ENCODE peak calls at places on chromosomes 11 and 22, in nine cellular contexts. Y is IMR-90; Q is transverse colon; R is AG04450; I is colonic mucosa; O is GM23248; D is CD4-positive, alpha-beta T cell; B is A549; A is kidney. T is an unnamed sample.

GRCh38 chr11:96875772-96876171 is 486.0 kb downstream of the JRKL start:
- DNase-seq in B (no peak), I (no peak), D (no peak), R (no peak), O (peak; percentile 20), A (no peak), Q (no peak), Y (no peak), T (no peak)

GRCh38 chr11:113274708-113275582 is 39.4 kb upstream of the TTC12 start:
- DNase-seq in Y (no peak), A (no peak), I (no peak), D (no peak), B (peak; percentile 3), R (no peak), O (peak; percentile 33), Q (no peak), T (no peak)

GRCh38 chr11:134474070-134474860 is 62.2 kb upstream of the B3GAT1 start:
- DNase-seq in R (no peak), Q (no peak), I (no peak), Y (no peak), B (no peak), O (no peak), A (no peak), D (no peak), T (no peak)

GRCh38 chr11:1148752-1149180 is 9.0 kb upstream of the MUC5AC start:
- DNase-seq in I (peak; percentile 42), Q (peak; percentile 19), R (no peak), D (no peak), A (no peak), Y (no peak), O (no peak), B (no peak), T (no peak)

GRCh38 chr22:45400046-45400445 is 13.4 kb downstream of the SMC1B start:
- DNase-seq in I (no peak), O (no peak), A (no peak), B (no peak), R (no peak), Q (no peak), Y (no peak), D (no peak), T (no peak)

GRCh38 chr11:69296890-69297224 is 2.9 kb downstream of the MYEOV start:
- DNase-seq in D (no peak), Y (no peak), B (no peak), I (no peak), O (no peak), Q (peak; percentile 59), R (no peak), A (no peak), T (no peak)

GRCh38 chr11:44036811-44037657 is 10.7 kb upstream of the ACCSL start:
- DNase-seq in R (peak; percentile 60), I (peak; percentile 59), A (peak; percentile 95), Q (peak; percentile 62), O (peak; percentile 94), Y (peak; percentile 82), D (no peak), B (peak; percentile 54), T (peak; percentile 73)

GRCh38 chr11:132248585-132248984 is 878.2 kb downstream of the NTM start:
- DNase-seq in I (no peak), B (no peak), D (no peak), A (no peak), O (no peak), R (no peak), Q (no peak), Y (no peak), T (no peak)

GRCh38 chr22:43434601-43435311 is 22.9 kb downstream of the MPPED1 start:
- DNase-seq in I (no peak), O (no peak), A (peak; percentile 64), Y (no peak), Q (no peak), R (no peak), B (no peak), D (no peak), T (no peak)

GRCh38 chr22:43431821-43432554 is 20.2 kb downstream of the MPPED1 start:
- DNase-seq in B (no peak), O (no peak), Y (no peak), D (no peak), R (no peak), A (no peak), Q (no peak), I (no peak), T (no peak)

GRCh38 chr22:43433451-43433850 is 21.6 kb downstream of the MPPED1 start:
- DNase-seq in O (no peak), R (no peak), A (no peak), I (no peak), Y (no peak), Q (no peak), B (no peak), D (no peak), T (no peak)

GRCh38 chr22:43433904-43434600 is 22.2 kb downstream of the MPPED1 start:
- DNase-seq in B (no peak), Q (no peak), D (no peak), I (no peak), O (no peak), Y (no peak), A (peak; percentile 35), R (no peak), T (no peak)

GRCh38 chr22:43432883-43433415 is 21.1 kb downstream of the MPPED1 start:
- DNase-seq in I (no peak), Y (no peak), O (no peak), B (no peak), D (no peak), Q (no peak), A (peak; percentile 37), R (no peak), T (no peak)
- H3K27ac ChIP-seq in I (no peak overlapping the region), Y (no peak overlapping the region), O (no peak overlapping the region), B (no peak overlapping the region), D (no peak overlapping the region), Q (no peak overlapping the region), A (no peak overlapping the region), R (no peak overlapping the region), T (no peak overlapping the region)

GRCh38 chr11:12106101-12106500 is 4.3 kb upstream of the MICAL2 start:
- DNase-seq in O (no peak), B (no peak), D (no peak), Q (no peak), I (no peak), Y (no peak), R (no peak), A (no peak), T (no peak)

GRCh38 chr11:12101318-12101717 is 9.1 kb upstream of the MICAL2 start:
- DNase-seq in I (no peak), Q (no peak), A (no peak), O (no peak), B (no peak), Y (no peak), R (no peak), D (no peak), T (no peak)

GRCh38 chr11:12105471-12105870 is 4.9 kb upstream of the MICAL2 start:
- DNase-seq in Q (no peak), I (no peak), Y (no peak), B (no peak), A (no peak), R (no peak), D (no peak), O (no peak), T (no peak)

GRCh38 chr11:12102588-12103410 is 7.6 kb upstream of the MICAL2 start:
- DNase-seq in Q (no peak), I (no peak), D (no peak), B (no peak), A (no peak), O (no peak), Y (no peak), R (no peak), T (no peak)

DNA sequence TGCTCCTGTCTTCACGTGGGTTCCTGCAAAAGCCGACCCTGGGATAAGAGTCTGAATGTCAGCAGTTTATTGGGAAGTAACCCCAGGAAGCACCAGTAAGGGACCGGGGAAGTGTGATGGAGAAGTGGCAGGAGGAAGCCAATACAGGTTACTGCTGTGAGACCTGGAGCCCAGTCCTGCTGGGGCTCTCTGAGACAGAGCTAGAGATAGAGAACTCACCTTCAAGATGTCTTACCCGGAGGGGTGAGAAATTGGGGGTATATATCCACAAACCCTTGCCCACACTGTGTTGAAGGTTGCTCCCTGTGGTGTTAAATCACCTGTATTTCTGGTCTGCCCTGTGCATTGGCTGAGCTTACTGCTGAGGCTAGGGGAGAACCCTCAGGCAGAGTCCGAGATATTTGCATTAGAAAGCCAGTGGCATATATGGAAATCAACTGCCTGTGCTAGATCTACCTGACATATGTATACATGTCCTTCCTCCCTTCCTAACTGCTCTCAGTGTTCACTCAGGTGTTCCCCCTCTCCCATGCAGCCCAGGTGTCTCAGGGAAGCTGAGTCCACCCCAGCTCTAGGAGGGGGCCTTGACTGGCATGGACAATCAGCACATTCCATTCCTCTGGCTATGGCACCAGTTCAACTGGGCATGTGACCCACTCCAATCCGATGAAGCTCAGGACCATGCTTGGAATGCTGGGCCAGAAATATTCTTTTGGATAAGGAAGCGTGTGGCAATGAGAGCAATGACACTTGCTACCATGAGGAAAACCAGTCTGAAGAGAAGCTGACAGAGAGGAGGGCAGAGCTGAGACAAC is 6.8 kb upstream of the MICAL2 start:
- DNase-seq in O (no peak), Y (no peak), A (no peak), Q (no peak), D (no peak), B (no peak), R (no peak), I (no peak), T (no peak)
- H3K27ac ChIP-seq in O (no peak overlapping the region), Y (no peak overlapping the region), A (no peak overlapping the region), Q (no peak overlapping the region), D (no peak overlapping the region), B (peak overlapping the region; percentile 30), R (no peak overlapping the region), I (no peak overlapping the region), T (no peak overlapping the region)

GRCh38 chr22:50016988-50017700 is 4.6 kb upstream of the IL17REL start:
- DNase-seq in I (no peak), Q (peak; percentile 11), O (no peak), R (no peak), D (no peak), A (peak; percentile 76), Y (no peak), B (no peak), T (no peak)
- H3K27ac ChIP-seq in I (no peak overlapping the region), Q (no peak overlapping the region), O (no peak overlapping the region), R (no peak overlapping the region), D (no peak overlapping the region), A (no peak overlapping the region), Y (no peak overlapping the region), B (no peak overlapping the region), T (no peak overlapping the region)

GRCh38 chr11:65538232-65538914 is 13.5 kb downstream of the SCYL1 start:
- DNase-seq in D (no peak), B (no peak), Y (no peak), I (no peak), O (peak; percentile 28), A (peak; percentile 83), Q (no peak), R (no peak), T (no peak)

GRCh38 chr11:65539401-65540289 is 14.8 kb downstream of the SCYL1 start:
- DNase-seq in Y (no peak), R (no peak), I (peak; percentile 88), Q (peak; percentile 89), O (no peak), D (no peak), B (no peak), A (peak; percentile 95), T (no peak)

GRCh38 chr11:65538915-65539374 is 14.1 kb downstream of the SCYL1 start:
- DNase-seq in I (no peak), A (peak; percentile 81), O (peak; percentile 18), B (no peak), Y (no peak), R (no peak), D (no peak), Q (no peak), T (no peak)

GRCh38 chr11:65541093-65542010 is 16.5 kb downstream of the SCYL1 start:
- DNase-seq in B (no peak), O (no peak), D (no peak), R (no peak), I (no peak), Y (no peak), A (no peak), Q (no peak), T (no peak)

DNA sequence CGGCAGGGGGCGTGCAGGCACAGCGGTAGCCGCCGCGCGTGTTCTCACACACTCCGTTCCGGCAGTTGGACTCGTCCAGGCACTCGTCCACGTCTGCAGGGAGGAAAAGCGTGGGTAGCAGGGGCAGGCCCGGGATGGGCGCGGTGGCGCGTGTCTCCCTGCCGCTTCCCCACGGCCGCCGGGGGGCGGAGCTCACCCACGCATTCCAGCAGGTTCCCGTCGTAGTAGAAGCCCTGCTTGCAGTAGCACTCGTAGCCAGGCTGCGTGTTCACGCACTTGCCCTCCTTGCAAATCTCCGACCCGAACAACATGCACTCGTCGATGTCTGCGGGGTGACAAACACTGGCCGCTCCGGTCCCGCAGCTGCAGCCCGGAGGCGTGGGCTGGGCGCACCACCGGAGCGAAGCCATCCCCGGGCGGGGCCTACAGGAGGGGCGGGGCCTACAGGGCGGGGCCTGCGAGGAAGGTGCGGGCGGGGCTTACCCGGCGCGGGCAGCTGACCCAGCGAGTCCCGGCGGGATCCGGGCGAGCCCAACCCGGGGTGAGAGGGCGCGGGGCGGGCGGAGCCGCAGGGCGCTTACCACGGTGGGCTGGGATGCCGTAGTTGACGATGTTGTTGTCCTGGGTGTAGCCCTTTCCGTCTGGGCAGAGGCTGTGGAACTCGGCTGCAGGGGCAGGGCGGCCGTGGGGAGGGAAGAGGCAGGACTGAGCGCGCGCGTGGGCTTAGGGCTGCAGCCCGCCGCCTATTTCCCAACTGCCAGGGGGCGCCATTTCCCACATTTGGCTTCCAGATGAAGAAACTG is 15.6 kb downstream of the SCYL1 start:
- DNase-seq in D (peak; percentile 81), R (peak; percentile 58), A (peak; percentile 97), O (peak; percentile 97), B (peak; percentile 91), I (peak; percentile 94), Y (peak; percentile 82), Q (peak; percentile 97), T (peak; percentile 91)
- H3K27ac ChIP-seq in D (peak overlapping the region; percentile 64), R (peak overlapping the region; percentile 57), A (peak overlapping the region; percentile 94), O (peak overlapping the region; percentile 77), B (peak overlapping the region; percentile 88), I (peak overlapping the region; percentile 81), Y (peak overlapping the region; percentile 73), Q (peak overlapping the region; percentile 89), T (peak overlapping the region; percentile 97)

T was measured in caudate nucleus.